ENCODE peak calls at places on chromosomes 11 and 22, in five cellular contexts. O is transverse colon, B is spleen, G is neuronal stem cell, I is neural progenitor cell. H is an unnamed sample. For H3K36me3 and H3K4me1, the result is how much of the 10 kb centered on the place peaks cover.

GRCh38 chr11:128841461-128842072 is 25.5 kb downstream of the KCNJ1 start:
- DNase-seq in O (no peak), B (no peak), G (no peak), I (no peak), H (no peak)

GRCh38 chr22:44088976-44089570 is 65.0 kb downstream of the PARVB start:
- DNase-seq in O (peak), B (no peak), G (no peak), I (no peak), H (no peak)

GRCh38 chr11:118927554-118928107 is 1.9 kb upstream of the BCL9L start:
- DNase-seq in O (no peak), B (no peak), G (no peak), I (no peak), H (no peak)

GRCh38 chr11:94106699-94107098 is 21.9 kb upstream of the PANX1 start:
- DNase-seq in O (no peak), B (no peak), G (no peak), I (no peak), H (no peak)

GRCh38 chr11:34667810-34668582 is 47.1 kb downstream of the EHF start:
- DNase-seq in O (no peak), B (no peak), G (no peak), I (no peak), H (no peak)

GRCh38 chr11:74412733-74413359 is 14.6 kb upstream of the PGM2L1 start:
- DNase-seq in O (no peak), B (no peak), G (no peak), I (no peak), H (no peak)

GRCh38 chr11:120104041-120104440 is 33.9 kb downstream of the TRIM29 start:
- DNase-seq in O (no peak), B (no peak), G (no peak), I (no peak), H (no peak)

GRCh38 chr11:57778318-57779037 is 16.9 kb downstream of the CTNND1 start:
- DNase-seq in O (peak), B (peak), G (peak), I (peak), H (no peak)

GRCh38 chr11:830295-831131 is 2.2 kb upstream of the CD151 start:
- DNase-seq in O (peak), B (peak), G (no peak), I (peak), H (no peak)

GRCh38 chr11:69122642-69123431 is 32.9 kb upstream of the SMIM38 start:
- DNase-seq in O (peak), B (peak), G (peak), I (peak), H (peak)

GRCh38 chr11:47905358-47906059 is 57.4 kb upstream of the NUP160 start:
- DNase-seq in O (no peak), B (no peak), G (no peak), I (no peak), H (no peak)

GRCh38 chr11:93756748-93757147 is 15.3 kb downstream of the C11orf54 start:
- DNase-seq in O (no peak), B (no peak), G (no peak), I (no peak), H (no peak)

GRCh38 chr11:96168623-96169022 is 174.4 kb downstream of the MAML2 start:
- DNase-seq in O (no peak), B (no peak), G (no peak), I (no peak), H (no peak)

GRCh38 chr11:70111269-70112016 is 33.3 kb downstream of the ANO1 start:
- DNase-seq in O (peak), B (no peak), G (no peak), I (peak), H (no peak)

GRCh38 chr11:13638436-13638835 is 30.0 kb upstream of the FAR1 start:
- DNase-seq in O (no peak), B (no peak), G (no peak), I (no peak), H (no peak)

GRCh38 chr11:70029115-70029830 is 48.8 kb upstream of the ANO1 start:
- DNase-seq in O (no peak), B (peak), G (no peak), I (no peak), H (no peak)

GRCh38 chr11:32706985-32707736 is 87.3 kb downstream of the CCDC73 start:
- DNase-seq in O (no peak), B (no peak), G (no peak), I (no peak), H (no peak)

GRCh38 chr11:120563698-120564572 is 52.4 kb downstream of the GRIK4 start:
- DNase-seq in O (no peak), B (peak), G (peak), I (peak), H (no peak)

GRCh38 chr11:102447193-102447592 is 5.4 kb downstream of the TMEM123 start:
- DNase-seq in O (no peak), B (no peak), G (no peak), I (no peak), H (no peak)

GRCh38 chr11:7089328-7090251 is 792 bp downstream of the RBMXL2 start:
- DNase-seq in O (no peak), B (no peak), G (no peak), I (no peak), H (no peak)

GRCh38 chr11:121367434-121367833 is 74.9 kb downstream of the SC5D start:
- DNase-seq in O (no peak), B (no peak), G (no peak), I (no peak), H (no peak)

GRCh38 chr11:44309483-44310197 is at the start of gene ALX4:
- DNase-seq in O (no peak), B (no peak), G (no peak), I (peak), H (no peak)

GRCh38 chr11:12674936-12675696 is 895 bp downstream of the TEAD1 start:
- DNase-seq in O (no peak), B (no peak), G (no peak), I (peak), H (no peak)

GRCh38 chr11:4636962-4637661 is at the start of gene OR51D1:
- DNase-seq in O (peak), B (peak), G (peak), I (peak), H (peak)

GRCh38 chr11:57476883-57477506 is 16.7 kb downstream of the RTN4RL2 start:
- DNase-seq in O (peak), B (peak), G (no peak), I (peak), H (no peak)

GRCh38 chr11:64355078-64355940 is 3.7 kb upstream of the RPS6KA4 start:
- DNase-seq in O (peak), B (peak), G (no peak), I (peak), H (no peak)

GRCh38 chr11:2218234-2218633 is 46.6 kb upstream of the TH start:
- DNase-seq in O (no peak), B (no peak), G (no peak), I (no peak), H (no peak)

GRCh38 chr11:120013325-120014250 is 124.3 kb downstream of the TRIM29 start:
- DNase-seq in O (peak), B (no peak), G (peak), I (peak), H (peak)

GRCh38 chr11:93525601-93526000 is 17.6 kb downstream of the SMCO4 start:
- DNase-seq in O (no peak), B (no peak), G (no peak), I (no peak), H (no peak)

GRCh38 chr11:47225552-47226137 is 10.9 kb downstream of the DDB2 start:
- DNase-seq in O (no peak), B (no peak), G (no peak), I (no peak), H (no peak)

GRCh38 chr22:44640618-44641155 is 61.3 kb upstream of the PRR5 start:
- DNase-seq in O (no peak), B (peak), G (no peak), I (no peak), H (no peak)

DNA sequence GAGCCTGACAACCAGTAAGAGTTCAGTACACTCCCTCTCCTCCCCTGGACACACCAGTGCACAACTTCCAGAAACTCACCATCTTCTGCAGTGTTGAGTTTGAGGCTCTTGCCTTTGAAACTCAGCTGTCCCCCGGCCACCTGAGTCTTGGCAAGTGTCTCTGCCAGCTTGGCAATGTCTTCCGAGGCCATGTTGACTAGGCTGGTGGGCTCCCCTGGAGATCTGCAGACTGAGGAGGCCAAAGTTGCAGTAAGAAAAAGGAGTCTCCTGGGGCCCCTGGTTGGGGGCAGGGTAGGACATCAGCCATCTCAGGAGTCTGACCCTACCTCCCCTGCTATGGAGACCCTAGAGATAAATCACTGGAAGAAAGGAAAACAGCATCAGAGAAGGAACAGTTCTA is 5.1 kb downstream of the RANGAP1 start:
- DNase-seq in O (no peak), B (no peak), G (no peak), I (no peak), H (no peak)
- H3K36me3 ChIP-seq in O (under half), B (under half), G (half or more), I (under half), H (under half)

DNA sequence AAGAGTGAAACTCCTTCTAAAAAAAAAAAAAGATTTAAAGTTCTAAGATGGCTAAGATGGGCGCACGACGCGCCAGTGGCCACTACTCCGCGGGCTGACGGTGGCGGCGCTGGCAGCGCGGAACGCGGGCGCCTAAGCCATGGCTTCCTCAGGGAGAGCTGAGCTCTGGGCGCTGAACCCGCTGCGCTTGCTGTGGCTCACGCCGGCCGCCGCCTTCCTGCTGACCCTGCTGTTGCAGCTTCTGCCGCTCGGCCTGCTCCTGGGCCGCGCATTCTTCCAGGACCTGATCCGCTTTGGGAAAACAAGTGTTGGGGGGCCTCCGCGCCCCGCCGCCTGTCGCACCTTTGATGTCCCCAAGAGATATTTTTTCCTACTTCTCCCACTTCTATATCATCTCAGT is 19.5 kb downstream of the OOSP3 start:
- DNase-seq in O (no peak), B (no peak), G (no peak), I (no peak), H (no peak)
- H3K4me1 ChIP-seq in O (under half), B (under half), G (under half), I (under half), H (under half)

DNA sequence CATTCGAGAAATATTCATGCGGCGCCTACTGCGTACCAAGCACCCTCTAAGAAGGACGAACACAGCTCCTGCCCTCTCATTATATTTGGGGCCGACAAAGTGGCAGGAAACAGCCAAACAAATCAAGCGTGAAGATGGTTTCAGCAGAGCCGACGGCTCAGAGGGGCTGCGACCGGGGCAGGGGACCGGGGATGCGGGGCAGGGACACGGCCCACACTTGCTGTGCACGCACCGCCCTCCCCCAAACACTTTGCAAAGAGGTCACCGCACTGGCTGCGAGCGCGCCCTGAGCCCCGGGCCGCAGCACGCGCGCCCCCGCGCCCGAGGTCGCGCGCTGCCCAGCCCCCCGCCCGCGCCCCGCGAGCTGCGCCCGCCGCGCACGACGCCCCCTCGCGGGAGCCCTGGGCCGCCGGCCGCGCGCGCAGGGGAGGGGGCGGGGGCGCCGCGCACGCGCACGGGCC is 255 bp upstream of the SYNGR1 start:
- DNase-seq in O (peak), B (peak), G (peak), I (peak), H (no peak)
- H3K36me3 ChIP-seq in O (under half), B (under half), G (under half), I (under half), H (under half)

GRCh38 chr22:37269930-37270678 is 12.2 kb upstream of the CYTH4 start:
- DNase-seq in O (no peak), B (peak), G (no peak), I (no peak), H (no peak)
- H3K4me1 ChIP-seq in O (under half), B (under half), G (under half), I (under half), H (under half)

DNA sequence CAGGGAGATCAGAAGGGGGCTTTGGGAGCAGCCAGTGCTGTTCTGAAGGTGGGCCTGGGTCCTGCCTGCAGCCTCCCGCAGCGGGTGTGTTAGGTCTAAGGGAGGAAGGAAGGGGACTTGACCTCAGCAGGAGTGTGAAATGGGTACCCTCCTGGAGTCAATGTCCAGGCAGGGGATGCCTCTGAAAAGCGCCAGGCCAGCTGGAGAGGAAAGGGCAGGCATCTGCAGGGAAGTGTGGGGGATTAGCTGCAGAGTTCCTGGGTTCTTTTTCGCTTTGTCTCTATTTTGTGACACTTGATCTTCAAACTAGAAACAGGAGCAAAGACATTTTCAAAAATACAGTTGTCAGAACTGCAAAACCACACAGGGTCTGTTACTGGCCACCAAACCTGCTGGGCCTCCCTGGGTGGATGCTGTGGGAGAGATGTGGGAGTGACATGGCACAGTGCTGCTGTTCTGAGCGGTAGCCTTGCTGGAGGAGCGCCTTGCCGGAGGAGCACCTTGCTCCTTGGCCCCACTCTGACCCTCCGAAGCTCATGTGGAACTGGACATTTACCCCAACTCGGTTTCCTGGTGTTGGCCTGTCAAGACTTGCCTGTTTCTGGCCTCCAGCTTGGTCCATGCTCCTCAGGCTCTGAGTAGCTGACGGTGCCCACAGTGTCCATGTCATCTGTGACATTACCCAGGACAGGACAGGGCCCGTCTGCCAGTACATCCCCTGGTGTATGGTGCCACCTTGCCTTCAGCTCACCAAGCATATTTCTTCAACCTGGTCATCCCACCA is 25.9 kb downstream of the MED15 start:
- DNase-seq in O (no peak), B (no peak), G (no peak), I (no peak), H (no peak)
- H3K36me3 ChIP-seq in O (under half), B (under half), G (half or more), I (under half), H (under half)

GRCh38 chr22:31625257-31625640 is 36.8 kb downstream of the PISD start:
- DNase-seq in O (no peak), B (no peak), G (no peak), I (no peak), H (no peak)

GRCh38 chr22:31625661-31626426 is 36.2 kb downstream of the PISD start:
- DNase-seq in O (peak), B (peak), G (peak), I (peak), H (no peak)

GRCh38 chr22:31628362-31628761 is 33.7 kb downstream of the PISD start:
- DNase-seq in O (no peak), B (no peak), G (no peak), I (no peak), H (no peak)

GRCh38 chr22:31627223-31627731 is 34.7 kb downstream of the PISD start:
- DNase-seq in O (no peak), B (peak), G (no peak), I (no peak), H (no peak)

GRCh38 chr22:31626427-31627150 is 35.4 kb downstream of the PISD start:
- DNase-seq in O (no peak), B (no peak), G (no peak), I (no peak), H (no peak)
- H3K4me1 ChIP-seq in O (under half), B (under half), G (under half), I (under half), H (under half)

GRCh38 chr11:76049506-76049905 is 156.8 kb downstream of the WNT11 start:
- DNase-seq in O (no peak), B (no peak), G (no peak), I (no peak), H (no peak)
- H3K36me3 ChIP-seq in O (under half), B (under half), G (under half), I (under half), H (under half)

GRCh38 chr22:37909756-37910155 is 3.7 kb downstream of the MICALL1 start:
- DNase-seq in O (no peak), B (no peak), G (no peak), I (no peak), H (no peak)
- H3K4me1 ChIP-seq in O (under half), B (under half), G (under half), I (under half), H (under half)

H was measured in iPS DF 6.9.